ENCODE peak calls at places on chromosome 19, in nine cellular contexts. L is erythroblast; E is foreskin fibroblast; C is naive B cell; H is AG10803; T is activated naive CD8-positive, alpha-beta T cell treated with anti-CD3 and anti-CD28 coated beads for 36 hours; N is stromal cell of bone marrow; K is thoracic aorta; S is mucosa of gallbladder. G is an unnamed sample.

GRCh38 chr19:11246941-11247340 is 7.5 kb downstream of the ANGPTL8 start:
- DNase-seq in N (no peak), H (no peak), S (no peak), T (no peak), K (no peak), E (no peak), L (no peak), C (no peak), G (no peak)

GRCh38 chr19:15210323-15210774 is 9.6 kb upstream of the NOTCH3 start:
- DNase-seq in K (peak; percentile 85), L (peak; percentile 88), C (no peak), N (peak; percentile 82), T (no peak), S (no peak), H (peak; percentile 67), E (peak; percentile 77), G (no peak)

GRCh38 chr19:10543059-10543419 is 665 bp upstream of the ATG4D start:
- DNase-seq in K (no peak), T (no peak), S (no peak), H (no peak), E (no peak), C (no peak), L (no peak), N (no peak), G (no peak)

GRCh38 chr19:6925801-6926751 is 38.7 kb downstream of the ADGRE1 start:
- DNase-seq in K (no peak), C (no peak), E (no peak), T (no peak), L (no peak), H (peak; percentile 4), S (no peak), N (no peak), G (no peak)

GRCh38 chr19:13959962-13960862 is 7.9 kb downstream of the DCAF15 start:
- DNase-seq in N (no peak), L (peak; percentile 21), H (no peak), K (no peak), C (no peak), E (no peak), T (no peak), S (no peak), G (peak; percentile 43)

GRCh38 chr19:47339196-47339880 is 7.4 kb downstream of the C5AR2 start:
- DNase-seq in S (no peak), L (no peak), T (no peak), H (no peak), K (no peak), C (no peak), N (no peak), E (no peak), G (no peak)

GRCh38 chr19:40603071-40603718 is 2.0 kb downstream of the LTBP4 start:
- DNase-seq in N (no peak), S (no peak), K (no peak), H (peak; percentile 36), T (no peak), E (no peak), C (no peak), L (peak; percentile 79), G (no peak)

GRCh38 chr19:38265213-38265861 is 964 bp downstream of the SPINT2 start:
- DNase-seq in L (peak; percentile 61), E (no peak), T (no peak), K (no peak), C (peak; percentile 52), H (no peak), S (no peak), N (no peak), G (peak; percentile 38)

GRCh38 chr19:35511337-35511736 is 2.1 kb downstream of the DMKN start:
- DNase-seq in C (no peak), N (no peak), S (no peak), L (no peak), E (no peak), K (no peak), H (no peak), T (no peak), G (no peak)

GRCh38 chr19:13089139-13089856 is 13.4 kb downstream of the LYL1 start:
- DNase-seq in T (peak; percentile 40), C (peak; percentile 31), H (no peak), K (no peak), E (no peak), L (peak; percentile 65), N (no peak), S (no peak), G (peak; percentile 49)

GRCh38 chr19:46692918-46693722 is 23.8 kb downstream of the PRKD2 start:
- DNase-seq in N (no peak), L (peak; percentile 29), H (no peak), K (no peak), S (no peak), T (no peak), E (no peak), C (no peak), G (no peak)

GRCh38 chr19:31890230-31890629 is 455.2 kb upstream of the ZNF507 start:
- DNase-seq in H (no peak), C (no peak), S (no peak), L (no peak), T (no peak), K (no peak), N (no peak), E (no peak), G (no peak)

GRCh38 chr19:21586341-21587116 is 81.1 kb downstream of the ZNF429 start:
- DNase-seq in L (peak; percentile 37), T (peak; percentile 28), K (no peak), N (no peak), S (no peak), H (no peak), E (no peak), C (no peak), G (peak; percentile 40)